ENCODE peak calls at places on chromosomes 11 and 22, in seven cellular contexts. N is tibial artery, G is midbrain, V is amniotic stem cell, L is AG10803, C is NCI-H524 treated with DMSO at 0.1 percent for 48 hours, O is glutamatergic neuron. J is an unnamed sample.

GRCh38 chr11:2193099-2193886 is 21.7 kb upstream of the TH start:
- DNase-seq in N (no peak), G (no peak), V (no peak), L (no peak), C (no peak), O (no peak), J (no peak)

GRCh38 chr11:7536102-7536501 is 22.3 kb downstream of the PPFIBP2 start:
- DNase-seq in N (no peak), G (no peak), V (no peak), L (no peak), C (no peak), O (peak; percentile 45), J (no peak)

GRCh38 chr11:125902927-125903752 is at the start of gene PUS3:
- DNase-seq in N (peak; percentile 94), G (peak; percentile 87), V (peak; percentile 65), L (peak; percentile 78), C (peak; percentile 61), O (peak; percentile 97), J (peak; percentile 86)

GRCh38 chr11:11731311-11732083 is 109.7 kb upstream of the GALNT18 start:
- DNase-seq in N (no peak), G (no peak), V (no peak), L (peak; percentile 36), C (no peak), O (no peak), J (no peak)

GRCh38 chr11:17827006-17827405 is 92.4 kb downstream of the KCNC1 start:
- DNase-seq in N (no peak), G (no peak), V (no peak), L (no peak), C (peak; percentile 23), O (no peak), J (no peak)

GRCh38 chr11:797300-798092 is 585 bp downstream of the SLC25A22 start:
- DNase-seq in N (peak; percentile 74), G (peak; percentile 77), V (peak; percentile 83), L (peak; percentile 71), C (peak; percentile 27), O (peak; percentile 84), J (peak; percentile 60)

GRCh38 chr11:13761250-13761649 is 92.8 kb downstream of the FAR1 start:
- DNase-seq in N (no peak), G (no peak), V (no peak), L (peak; percentile 41), C (no peak), O (no peak), J (no peak)

GRCh38 chr22:40175571-40176105 is 2.1 kb upstream of the TNRC6B start:
- DNase-seq in N (no peak), G (no peak), V (no peak), L (peak; percentile 69), C (no peak), O (no peak), J (no peak)

GRCh38 chr11:96714689-96715088 is 324.9 kb downstream of the JRKL start:
- DNase-seq in N (no peak), G (no peak), V (no peak), L (no peak), C (no peak), O (no peak), J (no peak)

GRCh38 chr11:99370557-99371200 is 349.9 kb downstream of the CNTN5 start:
- DNase-seq in N (no peak), G (peak; percentile 23), V (peak; percentile 30), L (peak; percentile 15), C (peak; percentile 7), O (peak; percentile 41), J (peak; percentile 23)

GRCh38 chr22:45006101-45006872 is 3.5 kb downstream of the PHF21B start:
- DNase-seq in N (no peak), G (peak; percentile 64), V (no peak), L (no peak), C (no peak), O (no peak), J (peak; percentile 47)

GRCh38 chr22:50712341-50713007 is 25.5 kb upstream of the ACR start:
- DNase-seq in N (no peak), G (no peak), V (no peak), L (no peak), C (no peak), O (peak; percentile 15), J (no peak)

GRCh38 chr11:14499560-14500180 is at the start of gene COPB1:
- DNase-seq in N (peak; percentile 93), G (peak; percentile 90), V (peak; percentile 89), L (peak; percentile 94), C (peak; percentile 40), O (peak; percentile 92), J (peak; percentile 91)

GRCh38 chr22:50621491-50621880 is 6.5 kb downstream of the ARSA start:
- DNase-seq in N (no peak), G (no peak), V (no peak), L (no peak), C (no peak), O (no peak), J (no peak)

GRCh38 chr11:100970273-100971164 is 159.1 kb downstream of the PGR start:
- DNase-seq in N (no peak), G (no peak), V (no peak), L (no peak), C (no peak), O (no peak), J (no peak)

GRCh38 chr22:37331034-37331428 is 48.7 kb downstream of the CYTH4 start:
- DNase-seq in N (no peak), G (no peak), V (no peak), L (peak; percentile 44), C (no peak), O (peak; percentile 50), J (no peak)

GRCh38 chr22:43905681-43906080 is 13.9 kb upstream of the PNPLA5 start:
- DNase-seq in N (no peak), G (no peak), V (no peak), L (no peak), C (no peak), O (no peak), J (no peak)

GRCh38 chr11:94537051-94537600 is 6.6 kb upstream of the FUT4 start:
- DNase-seq in N (no peak), G (no peak), V (no peak), L (peak; percentile 78), C (no peak), O (no peak), J (no peak)

GRCh38 chr11:61881397-61881796 is 9.9 kb downstream of the FADS3 start:
- DNase-seq in N (no peak), G (no peak), V (no peak), L (no peak), C (no peak), O (no peak), J (no peak)

GRCh38 chr22:42714768-42715430 is 5.8 kb downstream of the A4GALT start:
- DNase-seq in N (no peak), G (no peak), V (no peak), L (no peak), C (no peak), O (no peak), J (no peak)

GRCh38 chr22:42196454-42196853 is 65.8 kb upstream of the CYP2D6 start:
- DNase-seq in N (no peak), G (no peak), V (no peak), L (no peak), C (no peak), O (no peak), J (no peak)

GRCh38 chr11:31059529-31059928 is 310.0 kb downstream of the DCDC1 start:
- DNase-seq in N (no peak), G (no peak), V (no peak), L (no peak), C (no peak), O (no peak), J (no peak)

GRCh38 chr11:119696378-119697157 is 32.4 kb downstream of the NECTIN1 start:
- DNase-seq in N (no peak), G (no peak), V (no peak), L (no peak), C (no peak), O (no peak), J (no peak)

GRCh38 chr11:113556036-113556435 is 80.8 kb upstream of the DRD2 start:
- DNase-seq in N (no peak), G (no peak), V (no peak), L (no peak), C (no peak), O (no peak), J (no peak)

GRCh38 chr11:2547806-2548205 is 103.0 kb downstream of the KCNQ1 start:
- DNase-seq in N (no peak), G (no peak), V (no peak), L (no peak), C (no peak), O (peak; percentile 5), J (no peak)

GRCh38 chr11:62713343-62713742 is 5.9 kb downstream of the GNG3 start:
- DNase-seq in N (no peak), G (no peak), V (no peak), L (no peak), C (no peak), O (no peak), J (no peak)

GRCh38 chr11:93822359-93822758 is 28.1 kb downstream of the VSTM5 start:
- DNase-seq in N (no peak), G (no peak), V (no peak), L (peak; percentile 4), C (no peak), O (no peak), J (no peak)

GRCh38 chr11:126134461-126135155 is 71.9 kb upstream of the CDON start:
- DNase-seq in N (no peak), G (no peak), V (no peak), L (no peak), C (no peak), O (no peak), J (no peak)

GRCh38 chr22:27801197-27801615 is 350 bp downstream of the MN1 start:
- DNase-seq in N (no peak), G (no peak), V (no peak), L (no peak), C (no peak), O (peak; percentile 61), J (no peak)

J was measured in globus pallidus.